ENCODE peak calls at places on chromosomes 7 and 10, in four cellular contexts. I is mammary epithelial cell, W is fibroblast of lung, U is ovary. E is an unnamed sample.

GRCh38 chr10:7892146-7892545 is 73.8 kb downstream of the TAF3 start:
- DNase-seq in U (no peak), W (peak; percentile 15), I (no peak), E (no peak)

GRCh38 chr7:106418526-106418925 is 133.7 kb upstream of the NAMPT start:
- DNase-seq in U (no peak), W (peak; percentile 54), I (peak; percentile 72), E (no peak)

GRCh38 chr7:44139311-44140010 is 1.7 kb downstream of the MYL7 start:
- DNase-seq in W (no peak), U (no peak), I (no peak), E (no peak)

GRCh38 chr10:122657255-122657654 is 42.4 kb downstream of the C10orf120 start:
- DNase-seq in W (no peak), U (no peak), I (no peak), E (no peak)

GRCh38 chr7:22129819-22130580 is 184.3 kb upstream of the CDCA7L start:
- DNase-seq in W (no peak), I (no peak), U (no peak), E (no peak)

GRCh38 chr7:68133045-68133444 is 1136.4 kb downstream of the TYW1 start:
- DNase-seq in W (no peak), I (no peak), U (no peak), E (no peak)

GRCh38 chr10:75018873-75019272 is 92.6 kb upstream of the SAMD8 start:
- DNase-seq in W (no peak), I (no peak), U (no peak), E (no peak)

GRCh38 chr10:86798636-86799035 is 42.2 kb downstream of the BMPR1A start:
- DNase-seq in W (peak; percentile 46), U (no peak), I (no peak), E (no peak)

GRCh38 chr10:22335204-22335956 is 9.9 kb upstream of the SPAG6 start:
- DNase-seq in U (no peak), W (peak; percentile 62), I (peak; percentile 24), E (peak; percentile 37)

GRCh38 chr7:22896917-22897316 is 74.3 kb upstream of the TOMM7 start:
- DNase-seq in I (no peak), U (no peak), W (no peak), E (no peak)

GRCh38 chr10:88222878-88223277 is 359.5 kb downstream of the PTEN start:
- DNase-seq in U (no peak), I (no peak), W (no peak), E (no peak)

GRCh38 chr10:24351883-24352778 is 143.2 kb downstream of the KIAA1217 start:
- DNase-seq in U (no peak), W (no peak), I (no peak), E (peak; percentile 19)

GRCh38 chr10:71263376-71263775 is 51.0 kb downstream of the UNC5B start:
- DNase-seq in I (no peak), W (no peak), U (no peak), E (no peak)

GRCh38 chr7:84105582-84105981 is 89.0 kb downstream of the SEMA3A start:
- DNase-seq in I (no peak), W (peak; percentile 46), U (no peak), E (peak; percentile 19)

GRCh38 chr10:3056280-3057037 is 10.9 kb upstream of the PFKP start:
- DNase-seq in U (no peak), W (no peak), I (no peak), E (no peak)

GRCh38 chr7:44158060-44158872 is 17.1 kb upstream of the MYL7 start:
- DNase-seq in U (no peak), W (no peak), I (no peak), E (no peak)

GRCh38 chr7:77409005-77409738 is 7.0 kb downstream of the GSAP start:
- DNase-seq in U (no peak), I (peak; percentile 74), W (peak; percentile 57), E (peak; percentile 43)

GRCh38 chr7:106659369-106659962 is 1.5 kb downstream of the CCDC71L start:
- DNase-seq in I (no peak), W (no peak), U (no peak), E (no peak)

GRCh38 chr7:17560966-17561365 is 262.5 kb downstream of the AHR start:
- DNase-seq in U (no peak), I (peak; percentile 52), W (no peak), E (no peak)

GRCh38 chr7:105643857-105644256 is 62.6 kb upstream of the EFCAB10 start:
- DNase-seq in U (no peak), I (no peak), W (no peak), E (no peak)

DNA sequence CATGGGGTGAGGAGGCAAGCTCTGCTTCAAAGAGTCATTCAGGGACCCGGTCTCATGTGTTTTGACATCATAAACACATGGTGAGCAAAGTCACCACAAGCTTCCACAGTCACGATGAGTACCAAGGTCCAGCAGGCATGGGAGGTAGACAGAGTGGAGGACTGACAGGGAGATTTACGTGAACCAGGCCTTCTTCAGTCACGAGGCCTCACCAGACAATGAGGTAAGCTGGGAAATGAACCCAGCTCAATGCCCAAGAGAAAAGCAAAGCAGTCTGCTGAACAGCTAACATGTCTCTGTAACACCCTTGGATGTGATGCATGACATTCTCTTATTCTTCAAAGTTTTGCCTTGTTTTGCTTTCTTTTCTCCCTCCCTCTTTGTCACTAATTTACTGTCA is 8.8 kb downstream of the PPP1R17 start:
- DNase-seq in I (no peak), W (no peak), U (no peak), E (no peak)
- H3K4me1 ChIP-seq in I (no peaks in the 10 kb centered on the region), W (no peaks in the 10 kb centered on the region), U (no peaks in the 10 kb centered on the region), E (no peaks in the 10 kb centered on the region)

DNA sequence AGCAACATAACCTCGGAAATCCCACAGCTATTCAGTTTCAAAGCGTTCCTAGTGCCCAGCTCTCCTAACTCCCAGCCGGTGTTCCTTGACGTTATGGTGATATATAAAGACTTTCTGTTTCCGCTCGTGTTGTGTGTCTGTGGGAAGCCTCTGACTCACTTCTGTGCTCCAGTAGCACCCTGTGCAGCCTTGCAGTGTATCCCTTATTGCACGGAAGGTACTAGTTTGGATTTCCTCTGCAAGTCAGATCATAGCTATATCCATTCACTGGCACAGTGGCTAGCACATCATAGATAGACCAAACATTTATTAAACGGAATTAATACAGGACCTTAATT is 584 bp downstream of the ASAH2B start:
- DNase-seq in U (no peak), I (peak; percentile 68), W (peak; percentile 68), E (peak; percentile 41)
- H3K27ac ChIP-seq in U (peak overlapping the region; percentile 52), I (peak overlapping the region; percentile 61), W (peak overlapping the region; percentile 75), E (peak overlapping the region; percentile 71)

GRCh38 chr10:28592953-28593352 is 60.0 kb downstream of the WAC start:
- DNase-seq in W (peak; percentile 57), I (peak; percentile 68), U (no peak), E (peak; percentile 58)
- H3K4me1 ChIP-seq in W (peaks cover 6% of the 10 kb centered on the region), I (peaks cover 20% of the 10 kb centered on the region), U (peaks cover 5% of the 10 kb centered on the region), E (peaks cover 23% of the 10 kb centered on the region)

GRCh38 chr7:159094030-159094740 is 50.5 kb downstream of the VIPR2 start:
- DNase-seq in U (no peak), I (no peak), W (no peak), E (no peak)
- H3K27ac ChIP-seq in U (no peak overlapping the region), I (no peak overlapping the region), W (no peak overlapping the region), E (no peak overlapping the region)

GRCh38 chr10:62020362-62020730 is 118.8 kb downstream of the ARID5B start:
- DNase-seq in I (no peak), W (no peak), U (no peak), E (no peak)
- H3K4me1 ChIP-seq in I (peaks cover 25% of the 10 kb centered on the region), W (peaks cover 16% of the 10 kb centered on the region), U (peaks cover 7% of the 10 kb centered on the region), E (peaks cover 12% of the 10 kb centered on the region)

GRCh38 chr7:20329389-20330175 is 1.1 kb upstream of the ITGB8 start:
- DNase-seq in U (peak; percentile 60), W (peak; percentile 75), I (peak; percentile 94), E (peak; percentile 81)
- H3K27ac ChIP-seq in U (peak overlapping the region; percentile 88), W (peak overlapping the region; percentile 90), I (peak overlapping the region; percentile 95), E (no peak overlapping the region)

DNA sequence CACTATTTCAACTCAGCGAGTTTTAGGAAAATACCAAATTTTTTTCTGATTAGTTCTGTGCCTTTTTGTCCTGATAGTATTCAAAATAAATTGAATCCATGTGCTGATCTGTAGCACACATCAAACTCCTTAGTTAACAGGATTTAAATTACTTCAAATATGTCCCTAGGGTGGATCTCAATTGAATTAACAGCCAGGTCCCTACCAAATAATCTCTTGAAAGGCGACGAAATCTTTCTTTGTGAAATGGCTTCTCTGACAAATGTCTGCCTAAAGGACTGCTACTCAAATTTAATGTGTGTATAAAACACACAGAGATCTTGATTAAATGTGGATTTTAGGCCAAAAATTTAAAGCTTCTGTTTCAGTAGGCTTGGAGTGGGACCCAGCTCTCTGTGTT is 989.6 kb upstream of the KCND2 start:
- DNase-seq in I (no peak), W (no peak), U (no peak), E (no peak)
- H3K4me1 ChIP-seq in I (no peaks in the 10 kb centered on the region), W (no peaks in the 10 kb centered on the region), U (no peaks in the 10 kb centered on the region), E (no peaks in the 10 kb centered on the region)

E was measured in cardiac muscle cell.